ENCODE peak calls at places on chromosomes 11 and 22, in seven cellular contexts. A is NCI-H82, F is sigmoid colon, B is heart right ventricle, M is AG08396, V is HEK293T, K is DMS53. T is an unnamed sample.

GRCh38 chr22:40324468-40325305 is 21.6 kb upstream of the ADSL start:
- DNase-seq in F (no peak), B (no peak), M (no peak), V (no peak), A (no peak), K (no peak), T (no peak)

GRCh38 chr11:134669796-134670195 is 257.8 kb upstream of the B3GAT1 start:
- DNase-seq in F (peak; percentile 56), A (no peak), B (no peak), M (no peak), V (no peak), K (no peak), T (no peak)

GRCh38 chr11:96082936-96083335 is 159.0 kb upstream of the MTMR2 start:
- DNase-seq in K (no peak), A (no peak), V (no peak), F (no peak), B (no peak), M (no peak), T (no peak)

GRCh38 chr11:111634981-111635705 is 32.9 kb downstream of the SIK2 start:
- DNase-seq in V (no peak), K (peak; percentile 9), B (no peak), A (no peak), F (no peak), M (no peak), T (no peak)

GRCh38 chr11:7512525-7513209 is 1.1 kb upstream of the PPFIBP2 start:
- DNase-seq in A (peak; percentile 69), B (peak; percentile 84), F (peak; percentile 89), K (peak; percentile 70), M (peak; percentile 75), V (no peak), T (peak; percentile 94)

GRCh38 chr11:79119491-79120284 is 321.1 kb downstream of the TENM4 start:
- DNase-seq in B (no peak), F (no peak), M (no peak), V (no peak), A (peak; percentile 99), K (no peak), T (no peak)

GRCh38 chr11:2743427-2744110 is 43.8 kb upstream of the KCNQ1OT1 start:
- DNase-seq in B (no peak), V (no peak), K (no peak), M (no peak), F (no peak), A (no peak), T (peak; percentile 63)

GRCh38 chr11:66907751-66908173 is 50.4 kb downstream of the PC start:
- DNase-seq in K (no peak), A (no peak), V (no peak), B (no peak), F (no peak), M (no peak), T (peak; percentile 83)

GRCh38 chr11:34313099-34313517 is 44.7 kb downstream of the ABTB2 start:
- DNase-seq in K (no peak), A (no peak), B (peak; percentile 26), V (no peak), M (no peak), F (no peak), T (no peak)

GRCh38 chr11:79413258-79413657 is 27.6 kb downstream of the TENM4 start:
- DNase-seq in F (peak; percentile 95), M (peak; percentile 89), V (peak; percentile 17), B (peak; percentile 88), K (peak; percentile 83), A (peak; percentile 52), T (peak; percentile 93)

GRCh38 chr22:38455530-38456271 is 702 bp upstream of the KCNJ4 start:
- DNase-seq in B (no peak), V (peak; percentile 92), A (peak; percentile 67), F (no peak), K (peak; percentile 51), M (peak; percentile 59), T (peak; percentile 73)

GRCh38 chr11:56333156-56333555 is 12.7 kb upstream of the OR8K1 start:
- DNase-seq in A (no peak), K (no peak), F (no peak), V (no peak), B (no peak), M (no peak), T (no peak)

GRCh38 chr11:69409812-69410645 is 71.4 kb upstream of the LINC01488 start:
- DNase-seq in V (no peak), A (no peak), F (peak; percentile 46), K (no peak), M (no peak), B (no peak), T (peak; percentile 34)

GRCh38 chr11:22371188-22371587 is 33.0 kb downstream of the SLC17A6 start:
- DNase-seq in B (no peak), A (no peak), F (no peak), V (no peak), M (no peak), K (peak; percentile 5), T (no peak)

GRCh38 chr11:64804346-64805210 is 1.6 kb upstream of the MAP4K2 start:
- DNase-seq in B (no peak), V (no peak), K (peak; percentile 40), F (peak; percentile 68), M (no peak), A (no peak), T (peak; percentile 79)

GRCh38 chr11:47723041-47723440 is 7.9 kb upstream of the AGBL2 start:
- DNase-seq in M (no peak), B (no peak), A (no peak), V (no peak), F (no peak), K (no peak), T (no peak)

GRCh38 chr11:71452354-71453020 is 516 bp upstream of the NADSYN1 start:
- DNase-seq in F (peak; percentile 77), V (no peak), B (peak; percentile 46), K (peak; percentile 93), M (peak; percentile 24), A (peak; percentile 30), T (peak; percentile 83)

GRCh38 chr11:33461726-33462125 is 204.5 kb downstream of the HIPK3 start:
- DNase-seq in B (no peak), V (no peak), K (no peak), A (peak; percentile 37), F (no peak), M (no peak), T (no peak)

GRCh38 chr22:27113211-27114030 is 456.0 kb downstream of the MIAT start:
- DNase-seq in B (peak; percentile 50), V (no peak), K (no peak), F (peak; percentile 91), M (peak; percentile 84), A (no peak), T (no peak)